ENCODE peak calls at places on chromosomes 6 and 20, in six cellular contexts. M, K, O, R, D and N are unnamed samples.

GRCh38 chr6:11773013-11773412 is 5.6 kb downstream of the ADTRP start:
- DNase-seq in O (no peak), M (no peak), D (no peak), K (no peak), R (no peak), N (no peak)

GRCh38 chr20:62860924-62861691 is 514 bp downstream of the TCFL5 start:
- DNase-seq in R (peak; percentile 49), O (no peak), M (peak; percentile 45), K (no peak), D (no peak), N (peak; percentile 32)

GRCh38 chr20:6882911-6883310 is 115.4 kb downstream of the BMP2 start:
- DNase-seq in M (no peak), O (no peak), D (no peak), K (no peak), R (no peak), N (peak; percentile 30)

GRCh38 chr6:156427345-156427744 is 349.8 kb upstream of the ARID1B start:
- DNase-seq in K (peak; percentile 37), O (peak; percentile 91), D (no peak), R (no peak), M (no peak), N (peak; percentile 79)

GRCh38 chr6:146111864-146112263 is 83.0 kb downstream of the GRM1 start:
- DNase-seq in O (no peak), R (no peak), M (no peak), K (no peak), D (no peak), N (no peak)

GRCh38 chr20:17498641-17499040 is 32.5 kb downstream of the BFSP1 start:
- DNase-seq in D (no peak), K (no peak), R (no peak), M (no peak), O (no peak), N (no peak)

GRCh38 chr20:54431545-54431944 is 43.8 kb upstream of the DOK5 start:
- DNase-seq in R (no peak), D (no peak), K (no peak), M (no peak), O (no peak), N (no peak)

GRCh38 chr6:91135406-91135805 is 548.5 kb upstream of the MAP3K7 start:
- DNase-seq in K (no peak), D (no peak), M (no peak), O (no peak), R (no peak), N (no peak)

GRCh38 chr6:89117285-89118108 is at the start of gene SRSF12:
- DNase-seq in D (no peak), M (no peak), K (peak; percentile 39), O (peak; percentile 19), R (peak; percentile 94), N (peak; percentile 27)

GRCh38 chr6:69917834-69918233 is 51.5 kb downstream of the COL19A1 start:
- DNase-seq in K (no peak), O (peak; percentile 77), D (peak; percentile 45), R (no peak), M (no peak), N (peak; percentile 85)

GRCh38 chr20:39623584-39624234 is 661.6 kb downstream of the DHX35 start:
- DNase-seq in K (no peak), D (no peak), O (no peak), M (no peak), R (no peak), N (peak; percentile 11)

GRCh38 chr6:22164236-22164635 is 132.6 kb downstream of the PRL start:
- DNase-seq in K (no peak), D (no peak), R (no peak), M (no peak), O (no peak), N (no peak)

GRCh38 chr6:95321106-95321505 is 256.2 kb upstream of the MANEA start:
- DNase-seq in K (no peak), O (peak; percentile 30), M (no peak), R (no peak), D (no peak), N (peak; percentile 35)

GRCh38 chr6:113381957-113382356 is 475.2 kb upstream of the MARCKS start:
- DNase-seq in K (no peak), R (no peak), M (peak; percentile 53), O (peak; percentile 75), D (no peak), N (peak; percentile 94)

GRCh38 chr20:15555913-15556312 is 1017.3 kb downstream of the KIF16B start:
- DNase-seq in O (no peak), K (no peak), R (no peak), D (no peak), M (no peak), N (no peak)

GRCh38 chr6:33815854-33816253 is 12.1 kb upstream of the MLN start:
- DNase-seq in K (no peak), M (peak; percentile 46), R (peak; percentile 82), O (no peak), D (peak; percentile 32), N (peak; percentile 64)

GRCh38 chr20:25285091-25285647 is 37.3 kb downstream of the PYGB start:
- DNase-seq in O (no peak), K (no peak), D (no peak), M (no peak), R (no peak), N (peak; percentile 34)

GRCh38 chr6:39339111-39339510 is 16.6 kb upstream of the KCNK16 start:
- DNase-seq in O (no peak), D (no peak), M (no peak), K (no peak), R (no peak), N (no peak)

GRCh38 chr6:166527849-166528248 is 58.6 kb downstream of the RAMACL start:
- DNase-seq in D (no peak), K (no peak), O (no peak), M (no peak), R (no peak), N (no peak)

GRCh38 chr20:63095718-63096654 is 89.2 kb upstream of the BHLHE23 start:
- DNase-seq in M (no peak), R (peak; percentile 35), O (no peak), K (no peak), D (no peak), N (no peak)